ENCODE peak calls at places on chromosomes 13 and 19, in five cellular contexts. F is hepatocyte, G is PC-9, N is Peyer's patch, Q is fibroblast of lung. X is an unnamed sample.

GRCh38 chr19:47406711-47407416 is 12.5 kb downstream of the MEIS3 start:
- DNase-seq in F (peak; percentile 62), G (no peak), N (no peak), Q (no peak), X (no peak)

GRCh38 chr13:53112522-53112921 is 83.9 kb downstream of the OLFM4 start:
- DNase-seq in F (no peak), G (no peak), N (no peak), Q (no peak), X (no peak)

GRCh38 chr13:50685491-50685890 is 158.0 kb downstream of the DLEU7 start:
- DNase-seq in F (no peak), G (peak; percentile 12), N (no peak), Q (peak; percentile 47), X (no peak)

GRCh38 chr13:90918551-90918950 is 428.9 kb upstream of the MIR17HG start:
- DNase-seq in F (peak; percentile 28), G (no peak), N (no peak), Q (peak; percentile 93), X (no peak)

GRCh38 chr19:55189424-55189823 is 9.3 kb upstream of the SYT5 start:
- DNase-seq in F (no peak), G (peak; percentile 91), N (no peak), Q (peak; percentile 96), X (no peak)

GRCh38 chr19:11196406-11197287 is 698 bp downstream of the KANK2 start:
- DNase-seq in F (peak; percentile 72), G (peak; percentile 28), N (peak; percentile 63), Q (peak; percentile 31), X (no peak)

GRCh38 chr19:46118136-46118535 is 6.4 kb downstream of the IGFL3 start:
- DNase-seq in F (no peak), G (peak; percentile 34), N (no peak), Q (peak; percentile 80), X (no peak)

GRCh38 chr13:26061947-26062346 is 10.1 kb upstream of the SHISA2 start:
- DNase-seq in F (peak; percentile 16), G (no peak), N (no peak), Q (peak; percentile 93), X (no peak)

GRCh38 chr19:5352229-5352763 is 11.7 kb upstream of the PTPRS start:
- DNase-seq in F (no peak), G (no peak), N (no peak), Q (peak; percentile 46), X (no peak)

GRCh38 chr19:35509861-35510625 is 3.4 kb downstream of the DMKN start:
- DNase-seq in F (peak; percentile 93), G (peak; percentile 95), N (peak; percentile 77), Q (peak; percentile 21), X (peak; percentile 64)

GRCh38 chr13:95298971-95299627 is 2.2 kb downstream of the ABCC4 start:
- DNase-seq in F (no peak), G (peak; percentile 52), N (no peak), Q (peak; percentile 94), X (no peak)

GRCh38 chr19:11887618-11888531 is at the start of gene ZNF69:
- DNase-seq in F (peak; percentile 94), G (peak; percentile 90), N (peak; percentile 89), Q (peak; percentile 75), X (peak; percentile 23)

GRCh38 chr19:8561071-8561764 is 16.0 kb downstream of the MYO1F start:
- DNase-seq in F (no peak), G (no peak), N (no peak), Q (no peak), X (no peak)

GRCh38 chr19:51066393-51066792 is 1.5 kb upstream of the KLK13 start:
- DNase-seq in F (no peak), G (no peak), N (no peak), Q (no peak), X (no peak)

GRCh38 chr13:61414686-61415664 is 674 bp downstream of the PCDH20 start:
- DNase-seq in F (peak; percentile 76), G (peak; percentile 68), N (peak; percentile 76), Q (peak; percentile 56), X (no peak)

GRCh38 chr13:46632171-46632570 is 79.2 kb downstream of the LRCH1 start:
- DNase-seq in F (no peak), G (no peak), N (no peak), Q (peak; percentile 6), X (no peak)

GRCh38 chr13:47678201-47678963 is 322.7 kb downstream of the SUCLA2 start:
- DNase-seq in F (no peak), G (no peak), N (no peak), Q (peak; percentile 63), X (no peak)

GRCh38 chr13:45885194-45885593 is 33.6 kb upstream of the SIAH3 start:
- DNase-seq in F (no peak), G (no peak), N (no peak), Q (no peak), X (no peak)

GRCh38 chr19:11410682-11411081 is 8.4 kb downstream of the RGL3 start:
- DNase-seq in F (no peak), G (peak; percentile 16), N (no peak), Q (peak; percentile 52), X (no peak)

GRCh38 chr19:9909251-9909650 is 27.1 kb downstream of the OLFM2 start:
- DNase-seq in F (no peak), G (no peak), N (no peak), Q (no peak), X (no peak)
- H3K27me3 ChIP-seq in F (peaks cover 26% of the 10 kb centered on the region), G (peaks cover 4% of the 10 kb centered on the region), N (peaks cover 14% of the 10 kb centered on the region), Q (peaks cover 17% of the 10 kb centered on the region), X (peaks cover 23% of the 10 kb centered on the region)

GRCh38 chr19:4010808-4011110 is 3.2 kb downstream of the PIAS4 start:
- DNase-seq in F (peak; percentile 7), G (no peak), N (no peak), Q (no peak), X (no peak)
- H3K27ac ChIP-seq in F (no peak overlapping the region), G (no peak overlapping the region), N (no peak overlapping the region), Q (no peak overlapping the region), X (no peak overlapping the region)

GRCh38 chr19:1322198-1322981 is 36.7 kb downstream of the EFNA2 start:
- DNase-seq in F (no peak), G (no peak), N (no peak), Q (no peak), X (no peak)
- H3K27me3 ChIP-seq in F (no peaks in the 10 kb centered on the region), G (no peaks in the 10 kb centered on the region), N (peaks cover 14% of the 10 kb centered on the region), Q (peaks cover 3% of the 10 kb centered on the region), X (peaks cover 39% of the 10 kb centered on the region)

GRCh38 chr19:43367822-43368221 is 14.3 kb downstream of the CD177 start:
- DNase-seq in F (no peak), G (no peak), N (no peak), Q (no peak), X (no peak)

GRCh38 chr19:43371909-43372308 is 18.4 kb downstream of the CD177 start:
- DNase-seq in F (no peak), G (no peak), N (no peak), Q (no peak), X (no peak)

GRCh38 chr19:43372462-43372861 is 19.0 kb downstream of the CD177 start:
- DNase-seq in F (no peak), G (no peak), N (no peak), Q (peak; percentile 6), X (no peak)
- H3K27ac ChIP-seq in F (no peak overlapping the region), G (no peak overlapping the region), N (no peak overlapping the region), Q (no peak overlapping the region), X (no peak overlapping the region)

GRCh38 chr19:42445948-42446347 is 3.2 kb upstream of the CXCL17 start:
- DNase-seq in F (no peak), G (no peak), N (no peak), Q (no peak), X (no peak)
- H3K27me3 ChIP-seq in F (no peaks in the 10 kb centered on the region), G (no peaks in the 10 kb centered on the region), N (no peaks in the 10 kb centered on the region), Q (peaks cover 5% of the 10 kb centered on the region), X (no peaks in the 10 kb centered on the region)

GRCh38 chr13:75829874-75830273 is 193.7 kb downstream of the LMO7 start:
- DNase-seq in F (no peak), G (no peak), N (no peak), Q (peak; percentile 54), X (no peak)

GRCh38 chr13:75826391-75826790 is 190.3 kb downstream of the LMO7 start:
- DNase-seq in F (no peak), G (no peak), N (no peak), Q (no peak), X (no peak)

GRCh38 chr13:75831389-75831788 is 195.3 kb downstream of the LMO7 start:
- DNase-seq in F (no peak), G (no peak), N (no peak), Q (no peak), X (no peak)

GRCh38 chr13:75832812-75833211 is 196.7 kb downstream of the LMO7 start:
- DNase-seq in F (no peak), G (no peak), N (no peak), Q (no peak), X (no peak)

DNA sequence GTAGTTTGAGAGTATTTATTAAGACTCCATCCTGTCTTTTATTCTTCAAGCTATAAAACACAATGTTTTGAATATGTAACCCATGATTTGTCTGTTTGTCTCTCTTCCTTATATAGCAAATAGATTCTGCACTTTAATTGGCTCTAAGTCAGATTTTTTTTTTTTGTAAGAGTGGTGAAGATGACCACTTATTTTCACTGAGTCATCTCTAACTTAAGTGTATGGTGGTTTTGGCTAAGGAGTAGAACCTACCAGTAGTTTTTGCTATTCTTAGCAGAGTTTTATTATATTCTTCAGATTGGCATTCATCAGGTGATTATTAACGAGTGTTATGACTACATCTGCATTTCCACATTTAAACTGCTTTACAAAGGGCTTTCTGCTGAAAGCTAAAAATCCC is 194.7 kb downstream of the LMO7 start:
- DNase-seq in F (no peak), G (no peak), N (no peak), Q (peak; percentile 81), X (no peak)
- H3K27ac ChIP-seq in F (no peak overlapping the region), G (no peak overlapping the region), N (no peak overlapping the region), Q (no peak overlapping the region), X (no peak overlapping the region)

GRCh38 chr13:23755040-23755439 is 134.2 kb downstream of the MIPEP start:
- DNase-seq in F (no peak), G (no peak), N (no peak), Q (no peak), X (no peak)

GRCh38 chr13:23758783-23759527 is 130.2 kb downstream of the MIPEP start:
- DNase-seq in F (no peak), G (no peak), N (no peak), Q (no peak), X (no peak)

GRCh38 chr13:23754506-23754905 is 134.7 kb downstream of the MIPEP start:
- DNase-seq in F (no peak), G (no peak), N (no peak), Q (no peak), X (peak; percentile 18)

GRCh38 chr13:23763328-23763727 is 125.9 kb downstream of the MIPEP start:
- DNase-seq in F (no peak), G (no peak), N (no peak), Q (no peak), X (no peak)

DNA sequence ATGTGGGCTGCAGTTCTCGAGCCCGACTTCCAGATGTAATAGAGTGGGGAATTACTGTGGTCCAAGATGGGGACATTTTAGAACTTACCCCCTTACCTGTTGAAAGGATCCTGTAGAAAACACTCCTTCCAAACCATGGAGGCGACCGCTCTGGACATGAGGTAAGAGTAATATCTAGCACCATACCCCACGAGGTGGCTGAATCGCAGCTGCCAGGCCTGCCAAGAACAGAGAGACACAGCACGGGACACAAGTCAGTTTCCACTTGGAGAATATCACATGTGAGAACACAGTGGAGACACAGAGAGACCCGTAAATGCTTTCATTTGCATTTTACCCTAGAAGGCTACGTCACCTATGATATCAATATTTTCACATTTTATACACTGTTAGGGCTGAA is 129.2 kb downstream of the MIPEP start:
- DNase-seq in F (no peak), G (no peak), N (no peak), Q (no peak), X (no peak)
- H3K27me3 ChIP-seq in F (no peaks in the 10 kb centered on the region), G (no peaks in the 10 kb centered on the region), N (no peaks in the 10 kb centered on the region), Q (no peaks in the 10 kb centered on the region), X (no peaks in the 10 kb centered on the region)

X was measured in CD4-positive, alpha-beta T cell.